ENCODE peak calls at places on chromosomes 7 and 10, in seven cellular contexts. One of them, this sample, is unnamed.

GRCh38 chr7:38858281-38858884 is 50.6 kb downstream of the VPS41 start:
- DNase-seq in AG09319: no peak
- DNase-seq in AG04450: peak
- DNase-seq in CD8-positive, alpha-beta T cell: no peak
- DNase-seq in stimulated activated CD4-positive, alpha-beta T cell treated with anti-CD3 and anti-CD28 coated beads, Interleukin-4, amount 100 ng/mL, for 4 hours: no peak
- DNase-seq in left colon: no peak
- DNase-seq in stimulated activated CD8-positive, alpha-beta memory T cell treated with anti-CD3 and anti-CD28 coated beads, Interleukin-15, amount 100 ng/mL, for 24 hours: no peak
- DNase-seq in this sample: no peak

GRCh38 chr10:71984126-71984797 is 20.1 kb downstream of the CHST3 start:
- DNase-seq in left colon: no peak
- DNase-seq in AG09319: no peak
- DNase-seq in AG04450: no peak
- DNase-seq in stimulated activated CD4-positive, alpha-beta T cell treated with anti-CD3 and anti-CD28 coated beads, Interleukin-4, amount 100 ng/mL, for 4 hours: no peak
- DNase-seq in stimulated activated CD8-positive, alpha-beta memory T cell treated with anti-CD3 and anti-CD28 coated beads, Interleukin-15, amount 100 ng/mL, for 24 hours: no peak
- DNase-seq in CD8-positive, alpha-beta T cell: no peak
- DNase-seq in this sample: no peak

GRCh38 chr7:93515144-93515543 is 59.4 kb downstream of the CALCR start:
- DNase-seq in AG09319: no peak
- DNase-seq in AG04450: no peak
- DNase-seq in left colon: no peak
- DNase-seq in CD8-positive, alpha-beta T cell: no peak
- DNase-seq in stimulated activated CD8-positive, alpha-beta memory T cell treated with anti-CD3 and anti-CD28 coated beads, Interleukin-15, amount 100 ng/mL, for 24 hours: no peak
- DNase-seq in stimulated activated CD4-positive, alpha-beta T cell treated with anti-CD3 and anti-CD28 coated beads, Interleukin-4, amount 100 ng/mL, for 4 hours: no peak
- DNase-seq in this sample: no peak

GRCh38 chr10:49614242-49615198 is 683 bp downstream of the CHAT start:
- DNase-seq in AG04450: no peak
- DNase-seq in CD8-positive, alpha-beta T cell: no peak
- DNase-seq in stimulated activated CD8-positive, alpha-beta memory T cell treated with anti-CD3 and anti-CD28 coated beads, Interleukin-15, amount 100 ng/mL, for 24 hours: no peak
- DNase-seq in stimulated activated CD4-positive, alpha-beta T cell treated with anti-CD3 and anti-CD28 coated beads, Interleukin-4, amount 100 ng/mL, for 4 hours: no peak
- DNase-seq in AG09319: no peak
- DNase-seq in left colon: no peak
- DNase-seq in this sample: no peak

GRCh38 chr10:84293171-84293570 is 35.2 kb upstream of the CCSER2 start:
- DNase-seq in AG04450: no peak
- DNase-seq in stimulated activated CD4-positive, alpha-beta T cell treated with anti-CD3 and anti-CD28 coated beads, Interleukin-4, amount 100 ng/mL, for 4 hours: no peak
- DNase-seq in left colon: no peak
- DNase-seq in CD8-positive, alpha-beta T cell: no peak
- DNase-seq in AG09319: no peak
- DNase-seq in stimulated activated CD8-positive, alpha-beta memory T cell treated with anti-CD3 and anti-CD28 coated beads, Interleukin-15, amount 100 ng/mL, for 24 hours: no peak
- DNase-seq in this sample: no peak

GRCh38 chr10:87505366-87506113 is 847 bp downstream of the MINPP1 start:
- DNase-seq in AG09319: no peak
- DNase-seq in stimulated activated CD4-positive, alpha-beta T cell treated with anti-CD3 and anti-CD28 coated beads, Interleukin-4, amount 100 ng/mL, for 4 hours: peak
- DNase-seq in stimulated activated CD8-positive, alpha-beta memory T cell treated with anti-CD3 and anti-CD28 coated beads, Interleukin-15, amount 100 ng/mL, for 24 hours: no peak
- DNase-seq in left colon: peak
- DNase-seq in CD8-positive, alpha-beta T cell: peak
- DNase-seq in AG04450: no peak
- DNase-seq in this sample: no peak

GRCh38 chr7:135253851-135254815 is 20.5 kb downstream of the STRA8 start:
- DNase-seq in stimulated activated CD8-positive, alpha-beta memory T cell treated with anti-CD3 and anti-CD28 coated beads, Interleukin-15, amount 100 ng/mL, for 24 hours: no peak
- DNase-seq in left colon: peak
- DNase-seq in CD8-positive, alpha-beta T cell: no peak
- DNase-seq in AG09319: peak
- DNase-seq in stimulated activated CD4-positive, alpha-beta T cell treated with anti-CD3 and anti-CD28 coated beads, Interleukin-4, amount 100 ng/mL, for 4 hours: no peak
- DNase-seq in AG04450: peak
- DNase-seq in this sample: no peak

GRCh38 chr7:150962285-150962742 is 15.8 kb downstream of the KCNH2 start:
- DNase-seq in AG04450: no peak
- DNase-seq in stimulated activated CD8-positive, alpha-beta memory T cell treated with anti-CD3 and anti-CD28 coated beads, Interleukin-15, amount 100 ng/mL, for 24 hours: no peak
- DNase-seq in left colon: no peak
- DNase-seq in CD8-positive, alpha-beta T cell: no peak
- DNase-seq in stimulated activated CD4-positive, alpha-beta T cell treated with anti-CD3 and anti-CD28 coated beads, Interleukin-4, amount 100 ng/mL, for 4 hours: no peak
- DNase-seq in AG09319: no peak
- DNase-seq in this sample: no peak

GRCh38 chr10:30434273-30435067 is 486 bp downstream of the MAP3K8 start:
- DNase-seq in AG04450: no peak
- DNase-seq in left colon: peak
- DNase-seq in stimulated activated CD4-positive, alpha-beta T cell treated with anti-CD3 and anti-CD28 coated beads, Interleukin-4, amount 100 ng/mL, for 4 hours: peak
- DNase-seq in stimulated activated CD8-positive, alpha-beta memory T cell treated with anti-CD3 and anti-CD28 coated beads, Interleukin-15, amount 100 ng/mL, for 24 hours: peak
- DNase-seq in AG09319: peak
- DNase-seq in CD8-positive, alpha-beta T cell: peak
- DNase-seq in this sample: peak

GRCh38 chr10:4848341-4849041 is 22.5 kb downstream of the AKR1E2 start:
- DNase-seq in CD8-positive, alpha-beta T cell: no peak
- DNase-seq in stimulated activated CD8-positive, alpha-beta memory T cell treated with anti-CD3 and anti-CD28 coated beads, Interleukin-15, amount 100 ng/mL, for 24 hours: no peak
- DNase-seq in AG09319: no peak
- DNase-seq in stimulated activated CD4-positive, alpha-beta T cell treated with anti-CD3 and anti-CD28 coated beads, Interleukin-4, amount 100 ng/mL, for 4 hours: no peak
- DNase-seq in AG04450: no peak
- DNase-seq in left colon: no peak
- DNase-seq in this sample: no peak

GRCh38 chr10:131816157-131816775 is 84.5 kb upstream of the PPP2R2D start:
- DNase-seq in stimulated activated CD4-positive, alpha-beta T cell treated with anti-CD3 and anti-CD28 coated beads, Interleukin-4, amount 100 ng/mL, for 4 hours: no peak
- DNase-seq in AG09319: no peak
- DNase-seq in CD8-positive, alpha-beta T cell: no peak
- DNase-seq in stimulated activated CD8-positive, alpha-beta memory T cell treated with anti-CD3 and anti-CD28 coated beads, Interleukin-15, amount 100 ng/mL, for 24 hours: no peak
- DNase-seq in AG04450: no peak
- DNase-seq in left colon: no peak
- DNase-seq in this sample: no peak

GRCh38 chr10:625335-625699 is 64.2 kb downstream of the DIP2C start:
- DNase-seq in AG04450: no peak
- DNase-seq in left colon: no peak
- DNase-seq in stimulated activated CD8-positive, alpha-beta memory T cell treated with anti-CD3 and anti-CD28 coated beads, Interleukin-15, amount 100 ng/mL, for 24 hours: no peak
- DNase-seq in AG09319: no peak
- DNase-seq in CD8-positive, alpha-beta T cell: no peak
- DNase-seq in stimulated activated CD4-positive, alpha-beta T cell treated with anti-CD3 and anti-CD28 coated beads, Interleukin-4, amount 100 ng/mL, for 4 hours: no peak
- DNase-seq in this sample: no peak

GRCh38 chr7:69457912-69458491 is 140.3 kb upstream of the AUTS2 start:
- DNase-seq in stimulated activated CD4-positive, alpha-beta T cell treated with anti-CD3 and anti-CD28 coated beads, Interleukin-4, amount 100 ng/mL, for 4 hours: no peak
- DNase-seq in AG04450: no peak
- DNase-seq in left colon: no peak
- DNase-seq in stimulated activated CD8-positive, alpha-beta memory T cell treated with anti-CD3 and anti-CD28 coated beads, Interleukin-15, amount 100 ng/mL, for 24 hours: no peak
- DNase-seq in CD8-positive, alpha-beta T cell: no peak
- DNase-seq in AG09319: no peak
- DNase-seq in this sample: no peak

GRCh38 chr7:102304668-102305067 is 18.0 kb downstream of the SH2B2 start:
- DNase-seq in AG04450: no peak
- DNase-seq in AG09319: no peak
- DNase-seq in left colon: no peak
- DNase-seq in stimulated activated CD8-positive, alpha-beta memory T cell treated with anti-CD3 and anti-CD28 coated beads, Interleukin-15, amount 100 ng/mL, for 24 hours: no peak
- DNase-seq in stimulated activated CD4-positive, alpha-beta T cell treated with anti-CD3 and anti-CD28 coated beads, Interleukin-4, amount 100 ng/mL, for 4 hours: no peak
- DNase-seq in CD8-positive, alpha-beta T cell: no peak
- DNase-seq in this sample: no peak

GRCh38 chr7:82615527-82615926 is 171.9 kb upstream of the CACNA2D1 start:
- DNase-seq in CD8-positive, alpha-beta T cell: no peak
- DNase-seq in AG09319: no peak
- DNase-seq in stimulated activated CD8-positive, alpha-beta memory T cell treated with anti-CD3 and anti-CD28 coated beads, Interleukin-15, amount 100 ng/mL, for 24 hours: no peak
- DNase-seq in left colon: no peak
- DNase-seq in AG04450: no peak
- DNase-seq in stimulated activated CD4-positive, alpha-beta T cell treated with anti-CD3 and anti-CD28 coated beads, Interleukin-4, amount 100 ng/mL, for 4 hours: no peak
- DNase-seq in this sample: no peak

GRCh38 chr10:25555865-25556264 is 378.2 kb upstream of the MYO3A start:
- DNase-seq in CD8-positive, alpha-beta T cell: no peak
- DNase-seq in stimulated activated CD4-positive, alpha-beta T cell treated with anti-CD3 and anti-CD28 coated beads, Interleukin-4, amount 100 ng/mL, for 4 hours: no peak
- DNase-seq in left colon: no peak
- DNase-seq in stimulated activated CD8-positive, alpha-beta memory T cell treated with anti-CD3 and anti-CD28 coated beads, Interleukin-15, amount 100 ng/mL, for 24 hours: no peak
- DNase-seq in AG09319: no peak
- DNase-seq in AG04450: no peak
- DNase-seq in this sample: no peak

GRCh38 chr7:77370606-77371005 is 45.5 kb downstream of the GSAP start:
- DNase-seq in AG09319: no peak
- DNase-seq in AG04450: no peak
- DNase-seq in stimulated activated CD8-positive, alpha-beta memory T cell treated with anti-CD3 and anti-CD28 coated beads, Interleukin-15, amount 100 ng/mL, for 24 hours: no peak
- DNase-seq in CD8-positive, alpha-beta T cell: no peak
- DNase-seq in stimulated activated CD4-positive, alpha-beta T cell treated with anti-CD3 and anti-CD28 coated beads, Interleukin-4, amount 100 ng/mL, for 4 hours: no peak
- DNase-seq in left colon: no peak
- DNase-seq in this sample: no peak

GRCh38 chr10:124576526-124577420 is 115.2 kb downstream of the LHPP start:
- DNase-seq in AG09319: no peak
- DNase-seq in AG04450: no peak
- DNase-seq in CD8-positive, alpha-beta T cell: no peak
- DNase-seq in stimulated activated CD8-positive, alpha-beta memory T cell treated with anti-CD3 and anti-CD28 coated beads, Interleukin-15, amount 100 ng/mL, for 24 hours: no peak
- DNase-seq in stimulated activated CD4-positive, alpha-beta T cell treated with anti-CD3 and anti-CD28 coated beads, Interleukin-4, amount 100 ng/mL, for 4 hours: no peak
- DNase-seq in left colon: no peak
- DNase-seq in this sample: no peak

GRCh38 chr10:86599729-86600128 is 54.6 kb upstream of the OPN4 start:
- DNase-seq in stimulated activated CD8-positive, alpha-beta memory T cell treated with anti-CD3 and anti-CD28 coated beads, Interleukin-15, amount 100 ng/mL, for 24 hours: no peak
- DNase-seq in CD8-positive, alpha-beta T cell: no peak
- DNase-seq in stimulated activated CD4-positive, alpha-beta T cell treated with anti-CD3 and anti-CD28 coated beads, Interleukin-4, amount 100 ng/mL, for 4 hours: no peak
- DNase-seq in AG09319: no peak
- DNase-seq in AG04450: no peak
- DNase-seq in left colon: peak
- DNase-seq in this sample: no peak

GRCh38 chr7:130242198-130243014 is 24.3 kb upstream of the CPA2 start:
- DNase-seq in stimulated activated CD8-positive, alpha-beta memory T cell treated with anti-CD3 and anti-CD28 coated beads, Interleukin-15, amount 100 ng/mL, for 24 hours: peak
- DNase-seq in left colon: peak
- DNase-seq in stimulated activated CD4-positive, alpha-beta T cell treated with anti-CD3 and anti-CD28 coated beads, Interleukin-4, amount 100 ng/mL, for 4 hours: peak
- DNase-seq in CD8-positive, alpha-beta T cell: peak
- DNase-seq in AG09319: peak
- DNase-seq in AG04450: peak
- DNase-seq in this sample: peak

GRCh38 chr10:116444527-116445142 is 17.0 kb downstream of the PNLIPRP3 start:
- DNase-seq in stimulated activated CD8-positive, alpha-beta memory T cell treated with anti-CD3 and anti-CD28 coated beads, Interleukin-15, amount 100 ng/mL, for 24 hours: no peak
- DNase-seq in AG09319: peak
- DNase-seq in left colon: peak
- DNase-seq in CD8-positive, alpha-beta T cell: no peak
- DNase-seq in stimulated activated CD4-positive, alpha-beta T cell treated with anti-CD3 and anti-CD28 coated beads, Interleukin-4, amount 100 ng/mL, for 4 hours: no peak
- DNase-seq in AG04450: peak
- DNase-seq in this sample: no peak

GRCh38 chr7:7895754-7896153 is 72.8 kb upstream of the GLCCI1 start:
- DNase-seq in stimulated activated CD8-positive, alpha-beta memory T cell treated with anti-CD3 and anti-CD28 coated beads, Interleukin-15, amount 100 ng/mL, for 24 hours: no peak
- DNase-seq in stimulated activated CD4-positive, alpha-beta T cell treated with anti-CD3 and anti-CD28 coated beads, Interleukin-4, amount 100 ng/mL, for 4 hours: no peak
- DNase-seq in left colon: no peak
- DNase-seq in AG09319: no peak
- DNase-seq in AG04450: no peak
- DNase-seq in CD8-positive, alpha-beta T cell: no peak
- DNase-seq in this sample: no peak

GRCh38 chr7:101688183-101688831 is 59.2 kb upstream of the MYL10 start:
- DNase-seq in stimulated activated CD8-positive, alpha-beta memory T cell treated with anti-CD3 and anti-CD28 coated beads, Interleukin-15, amount 100 ng/mL, for 24 hours: peak
- DNase-seq in stimulated activated CD4-positive, alpha-beta T cell treated with anti-CD3 and anti-CD28 coated beads, Interleukin-4, amount 100 ng/mL, for 4 hours: peak
- DNase-seq in AG04450: peak
- DNase-seq in AG09319: no peak
- DNase-seq in left colon: peak
- DNase-seq in CD8-positive, alpha-beta T cell: peak
- DNase-seq in this sample: peak

GRCh38 chr10:119505588-119506315 is 36.8 kb downstream of the RGS10 start:
- DNase-seq in left colon: no peak
- DNase-seq in AG09319: no peak
- DNase-seq in AG04450: no peak
- DNase-seq in CD8-positive, alpha-beta T cell: peak
- DNase-seq in stimulated activated CD8-positive, alpha-beta memory T cell treated with anti-CD3 and anti-CD28 coated beads, Interleukin-15, amount 100 ng/mL, for 24 hours: no peak
- DNase-seq in stimulated activated CD4-positive, alpha-beta T cell treated with anti-CD3 and anti-CD28 coated beads, Interleukin-4, amount 100 ng/mL, for 4 hours: no peak
- DNase-seq in this sample: no peak

GRCh38 chr10:96642973-96643372 is 56.2 kb upstream of the TM9SF3 start:
- DNase-seq in CD8-positive, alpha-beta T cell: peak
- DNase-seq in AG04450: no peak
- DNase-seq in stimulated activated CD4-positive, alpha-beta T cell treated with anti-CD3 and anti-CD28 coated beads, Interleukin-4, amount 100 ng/mL, for 4 hours: peak
- DNase-seq in stimulated activated CD8-positive, alpha-beta memory T cell treated with anti-CD3 and anti-CD28 coated beads, Interleukin-15, amount 100 ng/mL, for 24 hours: peak
- DNase-seq in AG09319: no peak
- DNase-seq in left colon: peak
- DNase-seq in this sample: peak

GRCh38 chr10:132063432-132063831 is 2.3 kb upstream of the JAKMIP3 start:
- DNase-seq in AG04450: no peak
- DNase-seq in left colon: no peak
- DNase-seq in AG09319: no peak
- DNase-seq in CD8-positive, alpha-beta T cell: no peak
- DNase-seq in stimulated activated CD8-positive, alpha-beta memory T cell treated with anti-CD3 and anti-CD28 coated beads, Interleukin-15, amount 100 ng/mL, for 24 hours: no peak
- DNase-seq in stimulated activated CD4-positive, alpha-beta T cell treated with anti-CD3 and anti-CD28 coated beads, Interleukin-4, amount 100 ng/mL, for 4 hours: no peak
- DNase-seq in this sample: no peak

GRCh38 chr7:126574838-126575250 is 677.9 kb downstream of the GRM8 start:
- DNase-seq in stimulated activated CD4-positive, alpha-beta T cell treated with anti-CD3 and anti-CD28 coated beads, Interleukin-4, amount 100 ng/mL, for 4 hours: no peak
- DNase-seq in stimulated activated CD8-positive, alpha-beta memory T cell treated with anti-CD3 and anti-CD28 coated beads, Interleukin-15, amount 100 ng/mL, for 24 hours: no peak
- DNase-seq in AG09319: no peak
- DNase-seq in CD8-positive, alpha-beta T cell: no peak
- DNase-seq in AG04450: no peak
- DNase-seq in left colon: no peak
- DNase-seq in this sample: no peak

GRCh38 chr7:100119701-100120517 is 475 bp downstream of the CNPY4 start:
- DNase-seq in AG09319: peak
- DNase-seq in left colon: peak
- DNase-seq in AG04450: no peak
- DNase-seq in stimulated activated CD8-positive, alpha-beta memory T cell treated with anti-CD3 and anti-CD28 coated beads, Interleukin-15, amount 100 ng/mL, for 24 hours: no peak
- DNase-seq in CD8-positive, alpha-beta T cell: peak
- DNase-seq in stimulated activated CD4-positive, alpha-beta T cell treated with anti-CD3 and anti-CD28 coated beads, Interleukin-4, amount 100 ng/mL, for 4 hours: peak
- DNase-seq in this sample: no peak

GRCh38 chr10:79386637-79387465 is 39.6 kb downstream of the PPIF start:
- DNase-seq in CD8-positive, alpha-beta T cell: no peak
- DNase-seq in AG04450: no peak
- DNase-seq in stimulated activated CD8-positive, alpha-beta memory T cell treated with anti-CD3 and anti-CD28 coated beads, Interleukin-15, amount 100 ng/mL, for 24 hours: no peak
- DNase-seq in left colon: no peak
- DNase-seq in AG09319: no peak
- DNase-seq in stimulated activated CD4-positive, alpha-beta T cell treated with anti-CD3 and anti-CD28 coated beads, Interleukin-4, amount 100 ng/mL, for 4 hours: no peak
- DNase-seq in this sample: peak

GRCh38 chr10:89207181-89207800 is at the start of gene CH25H:
- DNase-seq in AG09319: no peak
- DNase-seq in stimulated activated CD8-positive, alpha-beta memory T cell treated with anti-CD3 and anti-CD28 coated beads, Interleukin-15, amount 100 ng/mL, for 24 hours: no peak
- DNase-seq in AG04450: no peak
- DNase-seq in stimulated activated CD4-positive, alpha-beta T cell treated with anti-CD3 and anti-CD28 coated beads, Interleukin-4, amount 100 ng/mL, for 4 hours: peak
- DNase-seq in left colon: peak
- DNase-seq in CD8-positive, alpha-beta T cell: peak
- DNase-seq in this sample: peak

GRCh38 chr10:43344051-43344450 is 27.4 kb upstream of the FXYD4 start:
- DNase-seq in stimulated activated CD4-positive, alpha-beta T cell treated with anti-CD3 and anti-CD28 coated beads, Interleukin-4, amount 100 ng/mL, for 4 hours: no peak
- DNase-seq in AG04450: no peak
- DNase-seq in left colon: no peak
- DNase-seq in stimulated activated CD8-positive, alpha-beta memory T cell treated with anti-CD3 and anti-CD28 coated beads, Interleukin-15, amount 100 ng/mL, for 24 hours: no peak
- DNase-seq in AG09319: no peak
- DNase-seq in CD8-positive, alpha-beta T cell: no peak
- DNase-seq in this sample: no peak

GRCh38 chr7:45048748-45049147 is 40.0 kb downstream of the NACAD start:
- DNase-seq in stimulated activated CD4-positive, alpha-beta T cell treated with anti-CD3 and anti-CD28 coated beads, Interleukin-4, amount 100 ng/mL, for 4 hours: no peak
- DNase-seq in CD8-positive, alpha-beta T cell: no peak
- DNase-seq in left colon: no peak
- DNase-seq in stimulated activated CD8-positive, alpha-beta memory T cell treated with anti-CD3 and anti-CD28 coated beads, Interleukin-15, amount 100 ng/mL, for 24 hours: no peak
- DNase-seq in AG09319: no peak
- DNase-seq in AG04450: no peak
- DNase-seq in this sample: peak